ENCODE peak calls at places on chromosome 20, in seven cellular contexts. O is AML-193; A is NCI-H774; M is naive thymus-derived CD8-positive, alpha-beta T cell; I is immature natural killer cell; V is GM23248; B is GM03348. N is an unnamed sample.

GRCh38 chr20:58889334-58890072 is 37.0 kb downstream of the GNAS start:
- DNase-seq in O (no peak), A (no peak), M (no peak), I (peak; percentile 25), V (peak; percentile 56), B (peak; percentile 11), N (no peak)

GRCh38 chr20:52749938-52750337 is 222.2 kb upstream of the TSHZ2 start:
- DNase-seq in O (no peak), A (no peak), M (no peak), I (no peak), V (no peak), B (no peak), N (no peak)

GRCh38 chr20:51220293-51220706 is 197.4 kb upstream of the KCNG1 start:
- DNase-seq in O (no peak), A (no peak), M (peak; percentile 42), I (peak; percentile 38), V (peak; percentile 49), B (peak; percentile 55), N (no peak)

GRCh38 chr20:19993937-19994667 is 23.1 kb upstream of the NAA20 start:
- DNase-seq in O (no peak), A (no peak), M (no peak), I (no peak), V (peak; percentile 63), B (peak; percentile 41), N (no peak)

GRCh38 chr20:45629496-45630100 is at the start of gene WFDC10A:
- DNase-seq in O (peak; percentile 71), A (no peak), M (peak; percentile 10), I (no peak), V (peak; percentile 75), B (peak; percentile 70), N (no peak)

GRCh38 chr20:1164871-1165270 is 19.9 kb downstream of the TMEM74B start:
- DNase-seq in O (no peak), A (no peak), M (no peak), I (no peak), V (no peak), B (no peak), N (no peak)

GRCh38 chr20:59603727-59604608 is at the start of gene PHACTR3:
- DNase-seq in O (no peak), A (no peak), M (no peak), I (no peak), V (no peak), B (no peak), N (no peak)

GRCh38 chr20:34085544-34086040 is 26.5 kb downstream of the EIF2S2 start:
- DNase-seq in O (no peak), A (no peak), M (no peak), I (no peak), V (no peak), B (no peak), N (no peak)

GRCh38 chr20:62616728-62617621 is 25.3 kb upstream of the SLCO4A1 start:
- DNase-seq in O (peak; percentile 68), A (no peak), M (peak; percentile 65), I (peak; percentile 68), V (peak; percentile 78), B (peak; percentile 91), N (peak; percentile 49)

GRCh38 chr20:3743251-3743650 is 10.8 kb downstream of the HSPA12B start:
- DNase-seq in O (no peak), A (no peak), M (no peak), I (no peak), V (no peak), B (no peak), N (no peak)

GRCh38 chr20:7497985-7498384 is 442.3 kb downstream of the HAO1 start:
- DNase-seq in O (no peak), A (no peak), M (no peak), I (no peak), V (peak; percentile 87), B (no peak), N (no peak)

GRCh38 chr20:36303831-36304230 is 2.3 kb upstream of the DLGAP4 start:
- DNase-seq in O (no peak), A (no peak), M (no peak), I (no peak), V (no peak), B (no peak), N (no peak)

GRCh38 chr20:10595230-10595629 is 78.6 kb downstream of the JAG1 start:
- DNase-seq in O (no peak), A (no peak), M (no peak), I (no peak), V (no peak), B (no peak), N (no peak)

GRCh38 chr20:44075191-44075949 is 111.6 kb downstream of the JPH2 start:
- DNase-seq in O (no peak), A (no peak), M (no peak), I (no peak), V (no peak), B (no peak), N (no peak)

GRCh38 chr20:36043892-36044515 is 75.6 kb downstream of the CNBD2 start:
- DNase-seq in O (no peak), A (no peak), M (no peak), I (no peak), V (no peak), B (no peak), N (no peak)

GRCh38 chr20:62891111-62891510 is 29.5 kb upstream of the TCFL5 start:
- DNase-seq in O (no peak), A (no peak), M (peak; percentile 47), I (no peak), V (peak; percentile 25), B (no peak), N (no peak)

N was measured in effector CD8-positive, alpha-beta T cell.